ENCODE peak calls at places on chromosome 14, in seven cellular contexts. One of them, this sample, is unnamed.

GRCh38 chr14:75978249-75978731 is 3.5 kb downstream of the TGFB3 start:
- DNase-seq in left ventricle myocardium inferior: no peak
- DNase-seq in A549: no peak
- DNase-seq in neural progenitor cell: no peak
- DNase-seq in psoas muscle: no peak
- DNase-seq in bronchial epithelial cell: no peak
- DNase-seq in mesendoderm: no peak
- DNase-seq in this sample: peak; percentile 50

GRCh38 chr14:102799684-102800562 is 22.7 kb downstream of the TRAF3 start:
- DNase-seq in psoas muscle: no peak
- DNase-seq in neural progenitor cell: no peak
- DNase-seq in left ventricle myocardium inferior: no peak
- DNase-seq in bronchial epithelial cell: no peak
- DNase-seq in A549: no peak
- DNase-seq in mesendoderm: no peak
- DNase-seq in this sample: peak; percentile 10

GRCh38 chr14:55349565-55349964 is 62.1 kb downstream of the ATG14 start:
- DNase-seq in A549: no peak
- DNase-seq in mesendoderm: no peak
- DNase-seq in left ventricle myocardium inferior: no peak
- DNase-seq in neural progenitor cell: no peak
- DNase-seq in psoas muscle: no peak
- DNase-seq in bronchial epithelial cell: no peak
- DNase-seq in this sample: no peak

GRCh38 chr14:77573964-77574363 is 42.5 kb downstream of the SPTLC2 start:
- DNase-seq in A549: no peak
- DNase-seq in left ventricle myocardium inferior: no peak
- DNase-seq in bronchial epithelial cell: no peak
- DNase-seq in mesendoderm: no peak
- DNase-seq in neural progenitor cell: no peak
- DNase-seq in psoas muscle: no peak
- DNase-seq in this sample: no peak

GRCh38 chr14:75960219-75960618 is 21.6 kb downstream of the TGFB3 start:
- DNase-seq in psoas muscle: no peak
- DNase-seq in left ventricle myocardium inferior: no peak
- DNase-seq in bronchial epithelial cell: no peak
- DNase-seq in neural progenitor cell: no peak
- DNase-seq in A549: no peak
- DNase-seq in mesendoderm: no peak
- DNase-seq in this sample: no peak

GRCh38 chr14:66405158-66405557 is 81.0 kb upstream of the CCDC196 start:
- DNase-seq in neural progenitor cell: peak; percentile 41
- DNase-seq in mesendoderm: peak; percentile 78
- DNase-seq in psoas muscle: no peak
- DNase-seq in bronchial epithelial cell: peak; percentile 53
- DNase-seq in left ventricle myocardium inferior: no peak
- DNase-seq in A549: no peak
- DNase-seq in this sample: no peak

GRCh38 chr14:25431211-25432076 is 381.5 kb upstream of the STXBP6 start:
- DNase-seq in bronchial epithelial cell: peak; percentile 1
- DNase-seq in left ventricle myocardium inferior: no peak
- DNase-seq in mesendoderm: peak; percentile 72
- DNase-seq in A549: no peak
- DNase-seq in psoas muscle: no peak
- DNase-seq in neural progenitor cell: peak; percentile 58
- DNase-seq in this sample: peak; percentile 40

GRCh38 chr14:22095845-22096510 is 422.4 kb upstream of the OR4E1 start:
- DNase-seq in mesendoderm: no peak
- DNase-seq in left ventricle myocardium inferior: no peak
- DNase-seq in A549: no peak
- DNase-seq in bronchial epithelial cell: no peak
- DNase-seq in psoas muscle: no peak
- DNase-seq in neural progenitor cell: no peak
- DNase-seq in this sample: no peak

GRCh38 chr14:54450535-54450934 is 9.4 kb upstream of the CNIH1 start:
- DNase-seq in mesendoderm: no peak
- DNase-seq in psoas muscle: no peak
- DNase-seq in neural progenitor cell: no peak
- DNase-seq in bronchial epithelial cell: peak; percentile 14
- DNase-seq in A549: no peak
- DNase-seq in left ventricle myocardium inferior: no peak
- DNase-seq in this sample: no peak

GRCh38 chr14:59311723-59312122 is 123.3 kb downstream of the DAAM1 start:
- DNase-seq in mesendoderm: no peak
- DNase-seq in left ventricle myocardium inferior: no peak
- DNase-seq in bronchial epithelial cell: no peak
- DNase-seq in neural progenitor cell: no peak
- DNase-seq in A549: no peak
- DNase-seq in psoas muscle: no peak
- DNase-seq in this sample: no peak

GRCh38 chr14:19949218-19949617 is 18.5 kb downstream of the OR4K1 start:
- DNase-seq in mesendoderm: no peak
- DNase-seq in left ventricle myocardium inferior: no peak
- DNase-seq in psoas muscle: no peak
- DNase-seq in bronchial epithelial cell: no peak
- DNase-seq in A549: no peak
- DNase-seq in neural progenitor cell: no peak
- DNase-seq in this sample: no peak

GRCh38 chr14:82755476-82755875 is 1221.8 kb upstream of the SEL1L start:
- DNase-seq in left ventricle myocardium inferior: no peak
- DNase-seq in bronchial epithelial cell: no peak
- DNase-seq in neural progenitor cell: no peak
- DNase-seq in A549: no peak
- DNase-seq in mesendoderm: no peak
- DNase-seq in psoas muscle: no peak
- DNase-seq in this sample: no peak

GRCh38 chr14:105490572-105491365 is at the start of gene TEDC1:
- DNase-seq in bronchial epithelial cell: peak; percentile 99
- DNase-seq in left ventricle myocardium inferior: peak; percentile 100
- DNase-seq in neural progenitor cell: peak; percentile 99
- DNase-seq in mesendoderm: peak; percentile 100
- DNase-seq in psoas muscle: peak; percentile 100
- DNase-seq in A549: peak; percentile 96
- DNase-seq in this sample: peak; percentile 99

GRCh38 chr14:105492966-105493871 is 2.2 kb downstream of the TEDC1 start:
- DNase-seq in psoas muscle: peak; percentile 13
- DNase-seq in neural progenitor cell: no peak
- DNase-seq in A549: no peak
- DNase-seq in bronchial epithelial cell: no peak
- DNase-seq in mesendoderm: no peak
- DNase-seq in left ventricle myocardium inferior: peak; percentile 15
- DNase-seq in this sample: peak; percentile 56

GRCh38 chr14:105491366-105492006 is 440 bp downstream of the TEDC1 start:
- DNase-seq in left ventricle myocardium inferior: peak; percentile 67
- DNase-seq in neural progenitor cell: peak; percentile 78
- DNase-seq in psoas muscle: peak; percentile 74
- DNase-seq in mesendoderm: peak; percentile 71
- DNase-seq in A549: peak; percentile 78
- DNase-seq in bronchial epithelial cell: peak; percentile 48
- DNase-seq in this sample: peak; percentile 98

GRCh38 chr14:105493921-105494605 is 3.0 kb downstream of the TEDC1 start:
- DNase-seq in mesendoderm: no peak
- DNase-seq in bronchial epithelial cell: no peak
- DNase-seq in left ventricle myocardium inferior: peak; percentile 11
- DNase-seq in A549: no peak
- DNase-seq in psoas muscle: peak; percentile 15
- DNase-seq in neural progenitor cell: no peak
- DNase-seq in this sample: peak; percentile 52

DNA sequence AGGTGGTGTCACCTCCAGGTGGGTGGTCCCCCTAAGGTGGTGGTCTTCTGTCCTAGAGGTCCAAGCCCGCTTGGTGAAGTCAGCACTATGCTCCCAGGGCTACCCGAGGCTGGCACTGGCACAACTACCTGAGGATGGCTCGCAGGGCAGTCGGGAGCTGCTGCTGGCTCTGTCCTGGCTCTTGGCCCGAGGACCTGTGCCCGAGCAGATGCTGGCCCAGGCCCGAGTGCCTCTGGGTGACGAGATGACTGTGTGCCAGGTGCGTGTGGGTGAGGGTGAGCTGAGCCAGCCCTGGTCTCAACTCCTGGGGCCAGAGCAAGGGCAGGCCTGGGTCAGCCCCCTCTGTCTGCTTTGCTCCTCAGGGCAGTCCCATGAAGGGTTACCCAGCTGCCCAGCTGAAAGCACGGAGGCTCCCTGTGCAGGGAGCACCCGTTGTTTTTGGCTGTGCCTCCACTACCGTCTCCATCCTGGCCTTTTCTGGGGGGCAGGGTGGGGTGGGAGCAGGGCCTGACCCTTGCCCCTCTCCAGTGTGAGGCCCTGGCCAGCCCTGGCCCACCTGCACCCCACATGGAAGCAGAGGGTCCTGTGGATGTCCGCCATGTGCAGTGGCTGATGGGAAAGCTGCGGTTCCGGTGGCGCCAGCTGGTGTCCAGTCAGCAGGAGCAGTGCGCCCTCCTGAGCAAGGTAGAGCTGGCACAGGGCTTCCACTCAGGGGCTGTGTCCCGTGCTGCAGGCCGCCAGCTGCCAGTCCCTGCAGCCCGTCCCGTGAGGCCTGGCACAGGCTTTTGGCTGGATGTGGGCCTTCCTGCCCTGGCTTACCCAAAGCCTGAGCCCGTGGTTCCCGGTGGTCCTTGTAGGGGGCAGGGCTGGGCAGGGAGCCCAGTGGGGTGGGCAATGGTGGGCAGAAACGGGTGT is 1.3 kb downstream of the TEDC1 start:
- DNase-seq in neural progenitor cell: no peak
- DNase-seq in left ventricle myocardium inferior: peak; percentile 51
- DNase-seq in bronchial epithelial cell: no peak
- DNase-seq in psoas muscle: peak; percentile 34
- DNase-seq in mesendoderm: no peak
- DNase-seq in A549: no peak
- DNase-seq in this sample: no peak
- H3K4me3 ChIP-seq in neural progenitor cell: peak overlapping the region; percentile 72
- H3K4me3 ChIP-seq in left ventricle myocardium inferior: peak overlapping the region; percentile 87
- H3K4me3 ChIP-seq in bronchial epithelial cell: no peak overlapping the region
- H3K4me3 ChIP-seq in psoas muscle: peak overlapping the region; percentile 75
- H3K4me3 ChIP-seq in mesendoderm: no peak overlapping the region
- H3K4me3 ChIP-seq in A549: peak overlapping the region; percentile 74
- H3K4me3 ChIP-seq in this sample: no peak overlapping the region

DNA sequence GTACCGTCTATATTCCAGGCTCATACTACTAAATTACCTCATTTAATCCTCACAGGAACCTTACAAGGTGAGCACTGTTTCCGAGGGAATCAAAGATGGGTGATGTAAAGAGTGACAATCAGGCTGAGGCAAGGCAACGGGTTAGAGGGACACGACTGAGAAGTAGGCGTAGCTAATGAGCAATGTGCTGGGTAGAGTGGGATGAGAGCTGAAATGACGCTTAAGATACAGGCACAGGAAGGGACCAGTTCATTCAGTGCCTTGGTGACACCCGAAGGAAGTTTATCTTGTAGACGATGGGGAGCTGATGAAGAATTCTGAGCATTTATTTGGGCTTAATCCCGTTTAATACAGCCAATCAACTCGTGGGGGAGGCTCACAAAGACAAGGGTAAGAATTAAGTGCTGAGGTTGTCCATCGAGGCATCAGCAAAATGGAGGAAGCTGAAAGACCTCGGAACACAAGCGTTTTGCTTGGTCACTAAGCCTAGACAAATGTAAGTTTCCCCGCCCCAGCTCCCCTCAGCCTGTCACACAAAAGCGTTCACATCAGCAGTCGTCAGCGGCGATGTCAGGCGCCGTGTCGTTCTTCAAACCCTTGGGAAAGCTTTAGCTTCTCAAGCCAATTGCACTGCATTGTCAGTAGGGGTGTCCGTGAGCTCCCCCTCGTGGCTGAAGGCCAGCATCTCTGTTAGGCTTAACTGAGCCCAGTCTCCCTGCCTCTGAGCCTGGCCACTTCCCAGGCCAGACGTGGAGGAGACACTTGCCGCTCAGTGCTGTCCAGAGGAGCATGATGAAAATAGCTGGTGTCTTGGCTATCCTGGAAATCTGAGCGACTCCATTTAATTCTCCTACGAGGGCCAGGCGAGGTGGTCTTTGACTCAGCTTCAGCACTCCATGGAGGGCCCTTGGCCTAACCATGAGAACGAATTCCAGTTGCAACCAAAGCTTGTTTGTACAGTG is 288.5 kb upstream of the G2E3 start:
- DNase-seq in mesendoderm: peak; percentile 96
- DNase-seq in neural progenitor cell: peak; percentile 96
- DNase-seq in left ventricle myocardium inferior: peak; percentile 81
- DNase-seq in psoas muscle: peak; percentile 84
- DNase-seq in A549: peak; percentile 41
- DNase-seq in bronchial epithelial cell: peak; percentile 72
- DNase-seq in this sample: peak; percentile 41
- H3K4me3 ChIP-seq in mesendoderm: peak overlapping the region; percentile 6
- H3K4me3 ChIP-seq in neural progenitor cell: peak overlapping the region; percentile 33
- H3K4me3 ChIP-seq in left ventricle myocardium inferior: peak overlapping the region; percentile 41
- H3K4me3 ChIP-seq in psoas muscle: no peak overlapping the region
- H3K4me3 ChIP-seq in A549: peak overlapping the region; percentile 23
- H3K4me3 ChIP-seq in bronchial epithelial cell: no peak overlapping the region
- H3K4me3 ChIP-seq in this sample: peak overlapping the region; percentile 19

DNA sequence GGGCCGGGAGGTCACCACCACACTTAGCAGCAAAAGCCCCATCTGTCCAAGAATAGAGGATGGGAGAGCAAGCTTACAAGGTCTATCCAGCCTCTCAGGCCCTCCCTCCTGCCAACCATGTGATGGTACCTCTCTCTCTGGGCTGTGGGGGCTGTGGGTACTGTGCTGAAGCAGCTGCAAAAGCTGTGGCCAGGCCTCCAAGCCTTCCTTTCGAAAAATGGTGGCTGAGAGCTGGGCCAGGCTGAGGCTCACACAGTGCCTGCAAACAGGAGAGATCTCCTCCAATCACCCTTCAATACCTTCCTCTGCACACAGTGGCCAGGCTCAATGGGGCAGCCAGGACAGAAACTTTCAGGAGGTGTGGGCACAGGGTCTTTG is 1.1 kb downstream of the IPO4 start:
- DNase-seq in bronchial epithelial cell: no peak
- DNase-seq in A549: no peak
- DNase-seq in left ventricle myocardium inferior: no peak
- DNase-seq in psoas muscle: no peak
- DNase-seq in neural progenitor cell: no peak
- DNase-seq in mesendoderm: no peak
- DNase-seq in this sample: no peak
- H3K4me3 ChIP-seq in bronchial epithelial cell: no peak overlapping the region
- H3K4me3 ChIP-seq in A549: peak overlapping the region; percentile 97
- H3K4me3 ChIP-seq in left ventricle myocardium inferior: peak overlapping the region; percentile 83
- H3K4me3 ChIP-seq in psoas muscle: peak overlapping the region; percentile 90
- H3K4me3 ChIP-seq in neural progenitor cell: peak overlapping the region; percentile 65
- H3K4me3 ChIP-seq in mesendoderm: no peak overlapping the region
- H3K4me3 ChIP-seq in this sample: no peak overlapping the region

DNA sequence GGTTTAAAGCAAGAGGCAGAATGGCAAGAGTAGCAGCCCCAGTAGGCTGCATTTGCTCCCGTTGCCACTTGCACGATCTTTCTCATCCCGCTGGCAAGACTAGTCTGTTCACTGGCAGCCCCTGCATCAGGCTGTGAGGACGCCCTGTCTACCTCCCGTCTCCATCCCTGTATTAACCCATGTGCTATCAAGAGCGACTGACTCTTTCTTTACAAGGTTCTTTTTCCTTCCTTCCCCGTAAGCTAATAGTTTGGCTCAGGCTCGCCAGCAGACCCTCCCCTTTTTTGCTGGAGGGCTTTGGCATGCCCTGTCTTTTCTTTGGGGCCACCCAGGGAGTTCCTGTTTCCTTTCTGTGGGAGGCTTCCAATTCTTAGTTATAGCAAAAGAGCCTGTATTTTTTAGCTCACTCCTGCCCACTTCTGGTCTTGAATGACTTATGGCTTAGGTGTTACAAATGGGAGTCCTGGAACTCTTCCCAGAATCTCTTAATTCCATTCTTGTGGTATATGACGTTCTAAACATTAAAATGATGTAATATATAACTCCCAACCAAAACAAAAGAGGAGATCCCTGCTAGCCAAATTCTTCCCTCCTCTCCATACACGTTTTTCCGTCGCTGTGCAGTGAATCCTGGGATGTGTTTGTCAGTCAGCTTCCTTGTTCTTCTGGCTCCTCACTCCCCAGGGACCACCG is 149.0 kb downstream of the PRKCH start:
- DNase-seq in A549: no peak
- DNase-seq in bronchial epithelial cell: peak; percentile 88
- DNase-seq in left ventricle myocardium inferior: peak; percentile 48
- DNase-seq in neural progenitor cell: peak; percentile 63
- DNase-seq in psoas muscle: no peak
- DNase-seq in mesendoderm: peak; percentile 74
- DNase-seq in this sample: peak; percentile 63
- H3K4me3 ChIP-seq in A549: no peak overlapping the region
- H3K4me3 ChIP-seq in bronchial epithelial cell: no peak overlapping the region
- H3K4me3 ChIP-seq in left ventricle myocardium inferior: peak overlapping the region; percentile 52
- H3K4me3 ChIP-seq in neural progenitor cell: peak overlapping the region; percentile 29
- H3K4me3 ChIP-seq in psoas muscle: no peak overlapping the region
- H3K4me3 ChIP-seq in mesendoderm: no peak overlapping the region
- H3K4me3 ChIP-seq in this sample: no peak overlapping the region